ENCODE peak calls at places on chromosome 7, in eight cellular contexts. V, H, B, M, K, O, Q and X are unnamed samples. For H3K4me1, the result is how much of the 10 kb centered on the place peaks cover.

GRCh38 chr7:4738711-4739527 is 36.5 kb upstream of the AP5Z1 start:
- DNase-seq in V (no peak), K (peak), Q (peak), M (no peak), B (peak), H (peak), O (peak), X (no peak)

GRCh38 chr7:65966167-65966566 is 15.8 kb downstream of the GUSB start:
- DNase-seq in M (no peak), K (no peak), O (no peak), Q (no peak), H (no peak), V (no peak), B (no peak), X (no peak)

GRCh38 chr7:99244942-99245341 is 27.7 kb upstream of the MYH16 start:
- DNase-seq in V (no peak), K (no peak), H (no peak), O (no peak), Q (no peak), B (peak), M (no peak), X (no peak)

GRCh38 chr7:138929969-138930368 is 51.2 kb downstream of the KIAA1549 start:
- DNase-seq in K (no peak), V (no peak), B (no peak), Q (no peak), O (no peak), H (no peak), M (no peak), X (no peak)

GRCh38 chr7:11191574-11192220 is 218.0 kb downstream of the PHF14 start:
- DNase-seq in K (no peak), O (no peak), H (no peak), Q (peak), M (no peak), B (no peak), V (no peak), X (no peak)

GRCh38 chr7:121488251-121488650 is 92.1 kb upstream of the FAM3C start:
- DNase-seq in H (no peak), B (no peak), K (no peak), Q (no peak), M (no peak), O (no peak), V (no peak), X (no peak)

GRCh38 chr7:128000854-128001265 is 30.4 kb downstream of the LRRC4 start:
- DNase-seq in M (no peak), K (no peak), B (no peak), H (no peak), V (no peak), Q (no peak), O (no peak), X (no peak)

GRCh38 chr7:15228891-15229290 is 326.3 kb upstream of the DGKB start:
- DNase-seq in Q (no peak), O (no peak), K (no peak), M (no peak), H (no peak), B (no peak), V (no peak), X (no peak)

GRCh38 chr7:105821527-105821926 is 54.9 kb downstream of the ATXN7L1 start:
- DNase-seq in O (no peak), Q (no peak), H (no peak), K (no peak), B (no peak), V (no peak), M (no peak), X (no peak)

GRCh38 chr7:80095545-80095944 is 39.1 kb upstream of the GNAI1 start:
- DNase-seq in V (no peak), K (no peak), O (peak), Q (no peak), H (no peak), B (no peak), M (no peak), X (no peak)

GRCh38 chr7:24025094-24025493 is 258.9 kb upstream of the NPY start:
- DNase-seq in H (no peak), M (no peak), B (peak), V (no peak), Q (peak), O (no peak), K (no peak), X (no peak)

GRCh38 chr7:151057038-151057736 is 510 bp downstream of the CDK5 start:
- DNase-seq in Q (no peak), B (no peak), V (no peak), M (peak), H (no peak), O (no peak), K (no peak), X (no peak)

GRCh38 chr7:18474944-18475343 is 20.6 kb upstream of the HDAC9 start:
- DNase-seq in M (no peak), K (no peak), H (no peak), V (no peak), Q (no peak), O (no peak), B (no peak), X (no peak)

GRCh38 chr7:34354906-34355305 is 303.1 kb upstream of the NPSR1 start:
- DNase-seq in M (no peak), O (no peak), V (no peak), Q (no peak), H (no peak), B (peak), K (no peak), X (no peak)

GRCh38 chr7:130010689-130011412 is 40.3 kb downstream of the ZC3HC1 start:
- DNase-seq in O (peak), M (peak), K (peak), B (peak), H (peak), V (no peak), Q (peak), X (peak)

GRCh38 chr7:44142028-44142427 is 896 bp upstream of the MYL7 start:
- DNase-seq in K (no peak), Q (no peak), M (no peak), V (no peak), H (no peak), B (no peak), O (no peak), X (no peak)

GRCh38 chr7:37039131-37039719 is 314.9 kb upstream of the AOAH start:
- DNase-seq in Q (no peak), K (no peak), B (no peak), M (no peak), V (no peak), O (no peak), H (no peak), X (no peak)

GRCh38 chr7:144019457-144019856 is 19.3 kb downstream of the OR6B1 start:
- DNase-seq in M (no peak), H (no peak), B (peak), K (no peak), O (no peak), V (no peak), Q (no peak), X (no peak)

GRCh38 chr7:7862393-7862792 is 106.2 kb upstream of the GLCCI1 start:
- DNase-seq in M (no peak), V (no peak), B (peak), K (no peak), Q (no peak), O (no peak), H (no peak), X (no peak)

GRCh38 chr7:102416406-102416805 is 17.0 kb upstream of the ORAI2 start:
- DNase-seq in V (no peak), H (no peak), O (no peak), K (no peak), M (no peak), B (no peak), Q (no peak), X (no peak)

GRCh38 chr7:102413611-102414010 is 17.4 kb downstream of the PRKRIP1 start:
- DNase-seq in O (no peak), Q (no peak), H (no peak), B (no peak), V (no peak), M (no peak), K (no peak), X (no peak)

GRCh38 chr7:102415685-102416225 is 17.6 kb upstream of the ORAI2 start:
- DNase-seq in H (no peak), M (peak), B (no peak), Q (no peak), K (no peak), V (peak), O (peak), X (no peak)

GRCh38 chr7:102418603-102419002 is 14.8 kb upstream of the ORAI2 start:
- DNase-seq in Q (no peak), K (no peak), M (no peak), O (no peak), H (no peak), V (no peak), B (no peak), X (no peak)

GRCh38 chr7:102417105-102417504 is 16.3 kb upstream of the ORAI2 start:
- DNase-seq in O (peak), H (no peak), Q (no peak), M (no peak), B (no peak), K (no peak), V (no peak), X (no peak)
- H3K4me1 ChIP-seq in O (half or more), H (under half), Q (under half), M (under half), B (under half), K (under half), V (under half), X (under half)

DNA sequence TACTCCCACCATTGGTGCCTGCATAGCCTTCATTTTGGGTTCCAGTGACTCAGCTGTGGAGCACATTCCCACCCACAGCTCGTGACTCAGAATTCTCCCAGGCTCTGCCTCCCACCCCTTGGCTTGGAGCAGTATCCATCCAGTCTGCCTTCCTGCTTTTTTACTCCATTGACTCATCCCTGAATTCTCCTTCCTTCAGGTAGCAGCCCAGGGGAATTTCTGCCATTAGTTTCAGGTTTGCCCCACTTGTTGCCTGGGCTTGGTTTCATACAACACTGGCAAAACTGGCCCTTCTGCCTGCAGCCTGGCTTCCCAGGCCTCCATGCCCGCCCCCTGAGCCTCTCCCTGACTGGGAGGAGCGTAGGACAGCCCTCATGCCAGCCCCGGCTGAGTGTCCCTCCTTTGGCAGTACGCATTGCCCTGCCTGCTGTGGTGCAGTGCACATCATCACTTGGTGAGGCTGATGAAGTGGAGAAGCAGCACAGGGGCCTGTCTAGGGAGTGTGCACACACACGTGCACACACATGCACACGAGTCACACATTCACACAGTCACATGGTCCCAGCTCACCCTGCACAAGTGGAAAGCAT is 55.0 kb downstream of the SNX10 start:
- DNase-seq in O (no peak), B (peak), Q (no peak), M (no peak), H (no peak), K (no peak), V (peak), X (peak)
- H3K4me1 ChIP-seq in O (under half), B (under half), Q (under half), M (under half), H (under half), K (under half), V (under half), X (under half)

DNA sequence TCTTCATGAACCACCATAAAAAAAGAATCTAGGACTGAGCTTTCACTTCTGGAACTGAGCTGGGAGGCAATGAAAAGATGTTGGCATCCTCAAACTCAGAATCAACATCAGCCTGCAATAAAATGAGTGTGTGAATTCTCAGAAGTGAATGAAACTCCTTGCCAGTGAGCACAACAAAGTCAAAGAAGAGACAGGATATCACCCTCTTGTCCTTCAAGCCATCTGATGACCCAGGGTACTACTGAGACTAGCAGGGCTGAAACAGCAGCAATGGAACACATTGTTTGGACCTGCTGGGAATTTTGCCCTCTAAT is 13.0 kb downstream of the SLC25A13 start:
- DNase-seq in O (no peak), Q (no peak), H (no peak), V (no peak), K (no peak), B (no peak), M (no peak), X (no peak)
- H3K4me1 ChIP-seq in O (under half), Q (under half), H (under half), V (under half), K (under half), B (under half), M (half or more), X (under half)

GRCh38 chr7:74583630-74584029 is 73.9 kb upstream of the GTF2I start:
- DNase-seq in H (no peak), K (no peak), Q (no peak), O (no peak), M (no peak), V (no peak), B (no peak), X (no peak)
- H3K4me1 ChIP-seq in H (under half), K (under half), Q (under half), O (under half), M (under half), V (under half), B (under half), X (under half)

GRCh38 chr7:1057416-1058291 is 13.3 kb downstream of the GPR146 start:
- DNase-seq in V (peak), Q (no peak), K (no peak), H (no peak), O (no peak), M (no peak), B (no peak), X (no peak)
- H3K4me1 ChIP-seq in V (under half), Q (under half), K (half or more), H (under half), O (under half), M (half or more), B (under half), X (under half)

GRCh38 chr7:135143874-135144668 is 3.8 kb upstream of the TMEM140 start:
- DNase-seq in M (no peak), K (no peak), O (no peak), Q (no peak), H (no peak), B (no peak), V (no peak), X (no peak)

GRCh38 chr7:135150072-135150782 is 2.4 kb downstream of the TMEM140 start:
- DNase-seq in M (no peak), V (no peak), H (no peak), Q (no peak), B (no peak), O (no peak), K (no peak), X (no peak)

GRCh38 chr7:135151162-135151932 is 3.5 kb downstream of the TMEM140 start:
- DNase-seq in V (no peak), B (no peak), K (no peak), Q (no peak), O (no peak), H (no peak), M (no peak), X (no peak)

GRCh38 chr7:135147341-135147898 is 452 bp upstream of the TMEM140 start:
- DNase-seq in K (no peak), H (no peak), Q (no peak), V (no peak), B (no peak), O (peak), M (no peak), X (no peak)

GRCh38 chr7:135147899-135148721 is at the start of gene TMEM140:
- DNase-seq in O (peak), Q (no peak), M (no peak), K (peak), B (no peak), V (peak), H (peak), X (peak)
- H3K4me1 ChIP-seq in O (under half), Q (under half), M (half or more), K (half or more), B (under half), V (under half), H (under half), X (under half)

GRCh38 chr7:1457949-1458675 is 1.2 kb downstream of the MICALL2 start:
- DNase-seq in V (no peak), Q (no peak), H (no peak), B (no peak), O (no peak), M (no peak), K (no peak), X (no peak)
- H3K4me1 ChIP-seq in V (half or more), Q (under half), H (half or more), B (under half), O (under half), M (half or more), K (half or more), X (under half)

GRCh38 chr7:93945756-93946540 is 24.4 kb downstream of the GNG11 start:
- DNase-seq in O (no peak), M (no peak), Q (no peak), B (peak), K (no peak), H (no peak), V (no peak), X (no peak)
- H3K4me1 ChIP-seq in O (under half), M (under half), Q (under half), B (under half), K (under half), H (under half), V (under half), X (under half)

GRCh38 chr7:76354516-76354915 is 4.3 kb downstream of the YWHAG start:
- DNase-seq in M (no peak), H (no peak), K (no peak), B (no peak), O (no peak), V (no peak), Q (no peak), X (no peak)

GRCh38 chr7:76353744-76354143 is 5.0 kb downstream of the YWHAG start:
- DNase-seq in K (no peak), M (no peak), B (no peak), V (no peak), O (no peak), Q (no peak), H (no peak), X (no peak)

GRCh38 chr7:76349313-76349885 is 9.4 kb downstream of the YWHAG start:
- DNase-seq in B (no peak), Q (no peak), O (no peak), V (no peak), H (no peak), M (no peak), K (no peak), X (no peak)

GRCh38 chr7:76351372-76351771 is 7.4 kb downstream of the YWHAG start:
- DNase-seq in V (no peak), Q (no peak), M (no peak), B (no peak), K (no peak), O (no peak), H (no peak), X (no peak)

DNA sequence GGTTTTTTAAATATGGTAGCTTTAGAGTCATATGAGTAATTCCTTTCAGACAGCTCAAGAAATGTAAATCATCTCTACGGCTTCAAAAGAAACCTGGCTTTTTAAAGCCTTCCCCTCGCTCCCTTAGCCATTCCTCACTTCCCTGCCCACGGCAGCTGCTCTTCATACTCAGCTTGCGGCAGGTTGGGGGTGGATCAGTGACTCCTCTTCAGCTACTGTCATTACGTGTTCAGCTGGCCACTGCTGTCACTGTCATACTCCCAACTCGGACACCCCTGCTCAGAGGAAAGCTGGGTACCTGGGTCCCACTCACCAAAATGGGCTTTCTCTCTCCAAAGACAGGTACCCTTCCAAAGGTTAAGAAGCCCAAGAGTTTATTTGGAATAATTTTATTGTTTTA is 6.6 kb downstream of the YWHAG start:
- DNase-seq in Q (no peak), K (no peak), H (no peak), V (no peak), M (no peak), B (no peak), O (no peak), X (no peak)
- H3K4me1 ChIP-seq in Q (under half), K (half or more), H (half or more), V (under half), M (under half), B (under half), O (under half), X (under half)